ENCODE peak calls at places on chromosomes 6 and 20, in seven cellular contexts. Z is AG20443; S is stimulated activated CD8-positive, alpha-beta memory T cell treated with anti-CD3 and anti-CD28 coated beads, Interleukin-15, amount 100 ng/mL, for 48 hours; Q is omental fat pad; C is AG08396; R is foreskin keratinocyte; L is lung. N is an unnamed sample.

GRCh38 chr20:44703956-44704488 is 11.1 kb upstream of the CCN5 start:
- DNase-seq in Z (no peak), S (no peak), Q (no peak), C (no peak), R (no peak), L (no peak), N (no peak)

GRCh38 chr6:43478008-43478372 is 620 bp downstream of the TJAP1 start:
- DNase-seq in Z (no peak), S (no peak), Q (no peak), C (no peak), R (no peak), L (no peak), N (no peak)

GRCh38 chr6:2804516-2804915 is 37.1 kb downstream of the SERPINB1 start:
- DNase-seq in Z (no peak), S (no peak), Q (no peak), C (no peak), R (no peak), L (peak; percentile 23), N (no peak)

GRCh38 chr20:32578840-32579239 is 6.3 kb downstream of the NOL4L start:
- DNase-seq in Z (no peak), S (no peak), Q (no peak), C (no peak), R (no peak), L (no peak), N (no peak)

GRCh38 chr20:23551383-23551782 is 16.9 kb downstream of the CST9L start:
- DNase-seq in Z (no peak), S (no peak), Q (no peak), C (no peak), R (no peak), L (no peak), N (no peak)

GRCh38 chr20:37270586-37271420 is 9.2 kb upstream of the GHRH start:
- DNase-seq in Z (no peak), S (no peak), Q (no peak), C (no peak), R (peak; percentile 69), L (no peak), N (no peak)

GRCh38 chr6:109963598-109964170 is 14.4 kb upstream of the GPR6 start:
- DNase-seq in Z (no peak), S (no peak), Q (no peak), C (no peak), R (peak; percentile 82), L (no peak), N (no peak)

GRCh38 chr6:90458353-90459224 is 128.3 kb downstream of the MAP3K7 start:
- DNase-seq in Z (no peak), S (peak; percentile 84), Q (no peak), C (no peak), R (no peak), L (no peak), N (peak; percentile 34)

GRCh38 chr6:66865771-66866170 is 1158.7 kb upstream of the EYS start:
- DNase-seq in Z (no peak), S (no peak), Q (no peak), C (no peak), R (peak; percentile 22), L (no peak), N (no peak)

GRCh38 chr6:170090561-170090960 is 200.3 kb downstream of the DLL1 start:
- DNase-seq in Z (no peak), S (no peak), Q (no peak), C (no peak), R (no peak), L (no peak), N (no peak)

GRCh38 chr20:33211817-33212424 is 5.2 kb upstream of the BPIFA3 start:
- DNase-seq in Z (peak; percentile 50), S (no peak), Q (no peak), C (peak; percentile 32), R (peak; percentile 39), L (peak; percentile 71), N (peak; percentile 10)

GRCh38 chr6:84422380-84422968 is 195.0 kb upstream of the CEP162 start:
- DNase-seq in Z (no peak), S (no peak), Q (no peak), C (peak; percentile 51), R (peak; percentile 16), L (peak; percentile 35), N (no peak)

GRCh38 chr20:47113362-47114118 is 218.9 kb downstream of the EYA2 start:
- DNase-seq in Z (peak; percentile 30), S (no peak), Q (no peak), C (no peak), R (no peak), L (no peak), N (no peak)

N was measured in T-cell.